ENCODE peak calls at places on chromosomes 3 and 15, in five cellular contexts. Q is AG08395, S is adipocyte, Y is mucosa of descending colon, G is COR-L47. M is an unnamed sample.

GRCh38 chr3:154427685-154428291 is 2.2 kb downstream of the GPR149 start:
- DNase-seq in Q (no peak), S (no peak), Y (no peak), G (peak), M (no peak)

GRCh38 chr15:89097313-89097712 is 9.1 kb downstream of the ABHD2 start:
- DNase-seq in Q (no peak), S (no peak), Y (no peak), G (no peak), M (no peak)

GRCh38 chr15:76470691-76471090 is 134.1 kb downstream of the ISL2 start:
- DNase-seq in Q (peak), S (peak), Y (no peak), G (no peak), M (no peak)

GRCh38 chr3:149152420-149152819 is 23.0 kb downstream of the HPS3 start:
- DNase-seq in Q (peak), S (peak), Y (no peak), G (no peak), M (no peak)

GRCh38 chr15:57427367-57427821 is 51.1 kb downstream of the CGNL1 start:
- DNase-seq in Q (peak), S (peak), Y (peak), G (no peak), M (peak)

GRCh38 chr3:169662215-169663070 is 1.1 kb downstream of the MECOM start:
- DNase-seq in Q (peak), S (peak), Y (peak), G (peak), M (peak)

GRCh38 chr3:148789156-148789555 is 38.5 kb upstream of the CPB1 start:
- DNase-seq in Q (no peak), S (peak), Y (no peak), G (no peak), M (no peak)

GRCh38 chr3:14793126-14793857 is 25.5 kb upstream of the FGD5 start:
- DNase-seq in Q (no peak), S (no peak), Y (no peak), G (no peak), M (peak)

GRCh38 chr3:111519193-111519592 is 22.8 kb upstream of the CD96 start:
- DNase-seq in Q (no peak), S (no peak), Y (no peak), G (peak), M (no peak)

GRCh38 chr3:38560996-38561717 is 65.0 kb downstream of the EXOG start:
- DNase-seq in Q (no peak), S (no peak), Y (no peak), G (no peak), M (no peak)

GRCh38 chr3:138921316-138922292 is 25.3 kb downstream of the FOXL2 start:
- DNase-seq in Q (peak), S (peak), Y (no peak), G (no peak), M (no peak)

GRCh38 chr15:52802110-52802509 is 12.0 kb upstream of the ONECUT1 start:
- DNase-seq in Q (no peak), S (no peak), Y (no peak), G (no peak), M (no peak)

GRCh38 chr3:129602730-129603560 is 3.5 kb downstream of the PLXND1 start:
- DNase-seq in Q (peak), S (peak), Y (no peak), G (no peak), M (peak)

GRCh38 chr15:48190932-48191573 is 412 bp upstream of the CTXN2 start:
- DNase-seq in Q (peak), S (peak), Y (peak), G (no peak), M (peak)

GRCh38 chr3:152051501-152052404 is 178.3 kb downstream of the SUCNR1 start:
- DNase-seq in Q (peak), S (peak), Y (no peak), G (no peak), M (no peak)

GRCh38 chr3:190848891-190849290 is 13.6 kb downstream of the GMNC start:
- DNase-seq in Q (no peak), S (no peak), Y (no peak), G (no peak), M (no peak)

GRCh38 chr3:105843895-105844500 is 24.8 kb downstream of the CBLB start:
- DNase-seq in Q (no peak), S (no peak), Y (no peak), G (no peak), M (no peak)

GRCh38 chr3:149009732-149010131 is 18.4 kb downstream of the GYG1 start:
- DNase-seq in Q (no peak), S (no peak), Y (peak), G (no peak), M (no peak)

GRCh38 chr3:48125026-48125704 is 63.1 kb downstream of the CDC25A start:
- DNase-seq in Q (peak), S (peak), Y (no peak), G (no peak), M (no peak)

GRCh38 chr3:192816274-192816853 is 89.0 kb upstream of the FGF12 start:
- DNase-seq in Q (peak), S (peak), Y (peak), G (peak), M (no peak)

GRCh38 chr3:114567774-114568173 is 273.9 kb downstream of the TIGIT start:
- DNase-seq in Q (no peak), S (no peak), Y (peak), G (peak), M (no peak)

GRCh38 chr3:111012388-111013248 is 59.0 kb upstream of the NECTIN3 start:
- DNase-seq in Q (no peak), S (no peak), Y (peak), G (no peak), M (no peak)

GRCh38 chr15:68497206-68497910 is 65.4 kb upstream of the ITGA11 start:
- DNase-seq in Q (no peak), S (no peak), Y (no peak), G (no peak), M (no peak)

GRCh38 chr3:38116471-38117162 is 20.3 kb downstream of the ACAA1 start:
- DNase-seq in Q (no peak), S (peak), Y (no peak), G (no peak), M (peak)

GRCh38 chr3:185153170-185153733 is 392 bp upstream of the C3orf70 start:
- DNase-seq in Q (peak), S (no peak), Y (peak), G (no peak), M (peak)

GRCh38 chr15:67828969-67829646 is 3.8 kb downstream of the SKOR1 start:
- DNase-seq in Q (no peak), S (no peak), Y (no peak), G (no peak), M (peak)

GRCh38 chr3:59771760-59772159 is 721.9 kb upstream of the CFAP20DC start:
- DNase-seq in Q (peak), S (peak), Y (no peak), G (no peak), M (no peak)

GRCh38 chr3:185677146-185677829 is 91.2 kb downstream of the SENP2 start:
- DNase-seq in Q (peak), S (peak), Y (peak), G (no peak), M (no peak)

GRCh38 chr3:83926291-83926690 is 1032.5 kb upstream of the CADM2 start:
- DNase-seq in Q (no peak), S (no peak), Y (no peak), G (no peak), M (no peak)

GRCh38 chr3:52518723-52519444 is 14.8 kb downstream of the NT5DC2 start:
- DNase-seq in Q (no peak), S (no peak), Y (peak), G (no peak), M (no peak)

GRCh38 chr3:9316881-9317341 is 45.9 kb upstream of the THUMPD3 start:
- DNase-seq in Q (peak), S (peak), Y (peak), G (no peak), M (peak)

GRCh38 chr3:168249048-168249538 is 153.4 kb upstream of the GOLIM4 start:
- DNase-seq in Q (no peak), S (peak), Y (no peak), G (peak), M (no peak)

GRCh38 chr3:23671901-23672589 is 133.7 kb upstream of the UBE2E1 start:
- DNase-seq in Q (no peak), S (no peak), Y (peak), G (no peak), M (no peak)

GRCh38 chr3:74636981-74637380 is 22.5 kb upstream of the CNTN3 start:
- DNase-seq in Q (no peak), S (no peak), Y (no peak), G (no peak), M (no peak)

GRCh38 chr15:62560943-62561571 is 396.0 kb upstream of the C2CD4B start:
- DNase-seq in Q (no peak), S (no peak), Y (peak), G (no peak), M (no peak)

GRCh38 chr3:120275553-120276092 is 9.4 kb downstream of the GPR156 start:
- DNase-seq in Q (no peak), S (no peak), Y (no peak), G (no peak), M (no peak)

M was measured in tibial artery.